ENCODE peak calls at places on chromosomes 6 and 20, in seven cellular contexts. A is lower lobe of right lung, D is IMR-90, J is sigmoid colon, M is endothelial cell of umbilical vein, P is cardiac fibroblast, K is AG04450. I is an unnamed sample.

GRCh38 chr6:85404497-85405174 is 45.2 kb upstream of the NT5E start:
- DNase-seq in A (no peak), D (peak), J (no peak), M (peak), P (peak), K (peak), I (peak)

GRCh38 chr20:53346266-53346665 is 247.4 kb downstream of the ZNF217 start:
- DNase-seq in A (no peak), D (no peak), J (no peak), M (no peak), P (no peak), K (no peak), I (no peak)

GRCh38 chr6:45426251-45426650 is 48.5 kb upstream of the SUPT3H start:
- DNase-seq in A (no peak), D (no peak), J (no peak), M (no peak), P (no peak), K (no peak), I (no peak)

GRCh38 chr6:14763616-14764015 is 482.3 kb upstream of the JARID2 start:
- DNase-seq in A (no peak), D (no peak), J (no peak), M (no peak), P (no peak), K (no peak), I (no peak)

GRCh38 chr20:35271904-35272303 is 6.0 kb downstream of the MMP24OS start:
- DNase-seq in A (no peak), D (peak), J (no peak), M (no peak), P (peak), K (no peak), I (peak)

GRCh38 chr6:40788661-40789111 is 201.5 kb upstream of the LRFN2 start:
- DNase-seq in A (no peak), D (no peak), J (no peak), M (peak), P (peak), K (no peak), I (no peak)

GRCh38 chr6:5094327-5094726 is 9.2 kb downstream of the PPP1R3G start:
- DNase-seq in A (no peak), D (peak), J (no peak), M (no peak), P (peak), K (peak), I (peak)

GRCh38 chr6:135411339-135411738 is 86.2 kb downstream of the AHI1 start:
- DNase-seq in A (no peak), D (no peak), J (no peak), M (no peak), P (peak), K (no peak), I (peak)

GRCh38 chr20:38426006-38426405 is 9.1 kb downstream of the SNHG17 start:
- DNase-seq in A (no peak), D (peak), J (no peak), M (no peak), P (peak), K (peak), I (peak)

GRCh38 chr6:4381379-4381778 is 246.0 kb upstream of the ECI2 start:
- DNase-seq in A (no peak), D (peak), J (no peak), M (peak), P (peak), K (no peak), I (peak)

GRCh38 chr6:154989457-154989856 is 5.7 kb upstream of the TIAM2 start:
- DNase-seq in A (no peak), D (no peak), J (no peak), M (no peak), P (peak), K (no peak), I (no peak)

GRCh38 chr6:52403627-52404026 is 16.5 kb upstream of the EFHC1 start:
- DNase-seq in A (no peak), D (no peak), J (no peak), M (no peak), P (peak), K (no peak), I (no peak)
- TF ChIP-seq CTCF in A (no peak), D (no peak), J (no peak), M (no peak), P (no peak), K (no peak), I (no peak)

DNA sequence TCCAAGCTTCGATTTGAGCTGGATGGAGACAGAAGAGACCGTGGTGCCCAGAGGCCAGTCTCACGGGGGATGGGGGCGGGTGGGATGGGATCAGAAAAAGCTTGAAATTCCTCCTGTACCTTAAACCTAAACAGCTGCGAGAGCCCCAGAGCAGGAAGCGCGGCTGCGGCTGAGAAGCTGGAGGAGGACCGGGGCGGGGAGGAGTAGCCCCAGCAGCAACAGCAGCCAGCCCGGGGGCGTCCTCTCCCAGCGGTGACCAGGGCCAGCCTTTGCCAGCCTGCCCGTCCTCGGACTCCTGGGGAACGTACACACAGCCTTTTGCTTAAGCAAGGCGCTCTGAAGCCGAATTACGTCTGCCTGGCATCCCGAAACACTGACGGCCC is 17.4 kb upstream of the PRDM13 start:
- DNase-seq in A (no peak), D (no peak), J (peak), M (no peak), P (no peak), K (no peak), I (no peak)
- H3K4me3 ChIP-seq in A (peak), D (peak), J (no peak), M (peak), P (peak), K (peak), I (peak)

GRCh38 chr6:1336246-1336843 is 24.4 kb downstream of the FOXQ1 start:
- DNase-seq in A (no peak), D (no peak), J (no peak), M (no peak), P (no peak), K (no peak), I (peak)
- TF ChIP-seq CTCF in A (peak), D (peak), J (peak), M (no peak), P (no peak), K (peak), I (peak)

GRCh38 chr6:53171605-53172467 is 23.2 kb upstream of the GCM1 start:
- DNase-seq in A (peak), D (peak), J (peak), M (peak), P (peak), K (peak), I (peak)
- H3K4me3 ChIP-seq in A (no peak), D (no peak), J (no peak), M (no peak), P (no peak), K (no peak), I (no peak)

DNA sequence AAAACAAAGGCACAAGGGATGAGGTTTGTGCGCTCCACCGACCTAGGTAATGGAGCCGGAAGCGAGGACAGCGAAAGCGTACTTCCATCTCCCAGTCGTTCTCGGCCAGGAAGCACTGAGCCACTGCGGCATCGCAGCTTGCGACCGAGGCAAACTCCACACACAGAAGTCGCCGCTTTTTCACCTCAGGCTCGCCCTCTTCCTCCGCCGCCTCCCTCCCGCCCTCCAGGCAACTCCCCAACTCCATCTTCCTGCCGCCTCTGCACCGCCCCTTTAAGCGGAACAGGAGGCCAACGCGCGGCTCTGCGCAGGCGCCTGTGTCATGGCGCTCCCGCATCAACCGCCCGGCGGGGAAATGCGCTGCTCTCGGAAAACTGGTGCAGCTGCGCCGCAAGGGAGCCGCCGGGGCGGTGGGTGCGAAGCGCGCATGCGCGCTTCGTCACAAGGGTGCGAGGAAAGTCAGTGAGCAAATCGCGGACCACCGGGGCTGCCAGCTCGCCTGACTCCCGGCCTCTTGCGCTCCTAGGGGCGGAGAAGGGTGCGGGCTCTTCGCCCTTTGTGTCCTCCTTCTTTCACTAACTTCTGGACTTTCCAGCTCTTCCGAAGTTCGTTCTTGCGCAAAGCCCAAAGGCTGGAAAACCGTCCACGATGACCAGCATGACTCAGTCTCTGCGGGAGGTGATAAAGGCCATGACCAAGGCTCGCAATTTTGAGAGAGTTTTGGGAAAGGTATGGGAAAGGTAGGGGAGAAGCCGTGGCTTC is at the start of the genes ACOT13 and TDP2:
- DNase-seq in A (peak), D (peak), J (peak), M (peak), P (peak), K (peak), I (peak)
- TF ChIP-seq CTCF in A (peak), D (peak), J (peak), M (peak), P (peak), K (peak), I (peak)

GRCh38 chr6:121520337-121521163 is 85.1 kb downstream of the GJA1 start:
- DNase-seq in A (no peak), D (peak), J (no peak), M (peak), P (peak), K (peak), I (peak)

GRCh38 chr6:121522265-121522664 is 86.8 kb downstream of the GJA1 start:
- DNase-seq in A (no peak), D (peak), J (no peak), M (peak), P (peak), K (peak), I (peak)

GRCh38 chr6:121523628-121524027 is 88.2 kb downstream of the GJA1 start:
- DNase-seq in A (no peak), D (peak), J (no peak), M (peak), P (peak), K (no peak), I (peak)

GRCh38 chr6:121521164-121521555 is 85.7 kb downstream of the GJA1 start:
- DNase-seq in A (no peak), D (peak), J (no peak), M (no peak), P (no peak), K (no peak), I (no peak)

DNA sequence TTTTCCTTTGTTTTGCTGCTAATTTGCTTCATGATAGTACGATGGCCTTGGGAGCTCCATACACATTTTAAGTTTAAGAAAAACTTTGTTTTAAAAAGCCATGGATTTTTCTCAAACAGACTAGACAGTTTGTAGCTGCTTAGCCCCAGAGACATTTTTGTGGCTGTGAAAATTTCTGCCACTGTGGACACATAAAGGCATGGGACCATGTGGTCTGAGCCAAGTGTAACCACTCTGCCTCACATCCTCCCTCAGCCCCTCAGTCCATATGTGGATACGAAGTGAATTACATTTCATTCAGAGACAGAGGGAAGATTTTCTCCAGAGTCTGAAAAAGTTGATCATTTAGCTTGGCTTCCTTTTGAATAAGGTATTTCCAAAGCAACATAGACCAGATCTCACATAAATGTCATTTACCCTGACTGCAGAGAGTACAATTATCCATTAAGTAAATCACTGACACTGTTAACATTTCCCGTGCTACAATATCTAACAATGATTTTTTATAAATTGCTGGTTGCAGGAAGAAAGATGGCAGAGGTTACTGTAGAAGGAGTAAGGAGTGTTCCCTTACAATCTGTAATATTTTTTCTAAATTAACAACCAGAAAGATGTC is 87.4 kb downstream of the GJA1 start:
- DNase-seq in A (no peak), D (peak), J (no peak), M (no peak), P (no peak), K (no peak), I (peak)
- H3K4me3 ChIP-seq in A (no peak), D (peak), J (no peak), M (peak), P (no peak), K (no peak), I (no peak)

GRCh38 chr20:39850821-39851330 is 838.2 kb downstream of the MAFB start:
- DNase-seq in A (no peak), D (no peak), J (no peak), M (no peak), P (no peak), K (no peak), I (no peak)

GRCh38 chr20:39850236-39850635 is 838.8 kb downstream of the MAFB start:
- DNase-seq in A (no peak), D (no peak), J (no peak), M (no peak), P (no peak), K (no peak), I (peak)

GRCh38 chr20:39851459-39851858 is 837.6 kb downstream of the MAFB start:
- DNase-seq in A (no peak), D (peak), J (no peak), M (no peak), P (no peak), K (peak), I (no peak)

GRCh38 chr20:39849171-39849570 is 839.9 kb downstream of the MAFB start:
- DNase-seq in A (no peak), D (no peak), J (no peak), M (no peak), P (no peak), K (no peak), I (no peak)

DNA sequence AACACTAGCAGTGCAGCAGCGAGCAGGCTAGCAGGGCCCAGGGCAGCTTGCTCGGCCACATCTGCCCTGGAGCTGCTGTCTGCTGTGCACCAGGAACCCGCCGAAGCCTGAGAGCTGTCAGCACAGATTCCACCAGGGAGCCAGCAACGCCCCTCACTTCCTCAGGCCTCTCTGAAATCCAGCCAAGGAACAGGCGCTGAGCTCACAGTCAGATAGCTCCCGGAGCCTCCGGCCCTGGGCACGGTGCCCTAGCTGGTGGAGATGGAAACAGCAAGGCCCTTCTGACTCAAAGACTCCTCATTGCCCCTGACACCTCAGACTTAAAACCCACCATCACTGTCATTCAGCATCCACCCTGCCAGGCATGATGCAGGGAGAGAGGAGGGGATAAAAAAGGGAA is 839.4 kb downstream of the MAFB start:
- DNase-seq in A (peak), D (peak), J (peak), M (peak), P (peak), K (peak), I (peak)
- TF ChIP-seq CTCF in A (no peak), D (no peak), J (no peak), M (no peak), P (no peak), K (no peak), I (peak)

GRCh38 chr20:3995067-3995748 is 20.1 kb downstream of the RNF24 start:
- DNase-seq in A (no peak), D (peak), J (no peak), M (no peak), P (peak), K (no peak), I (peak)
- H3K4me3 ChIP-seq in A (no peak), D (no peak), J (no peak), M (no peak), P (no peak), K (no peak), I (no peak)

GRCh38 chr6:35624341-35625070 is 64.2 kb downstream of the FKBP5 start:
- DNase-seq in A (no peak), D (peak), J (no peak), M (peak), P (peak), K (no peak), I (peak)
- TF ChIP-seq CTCF in A (peak), D (peak), J (no peak), M (peak), P (peak), K (peak), I (peak)

DNA sequence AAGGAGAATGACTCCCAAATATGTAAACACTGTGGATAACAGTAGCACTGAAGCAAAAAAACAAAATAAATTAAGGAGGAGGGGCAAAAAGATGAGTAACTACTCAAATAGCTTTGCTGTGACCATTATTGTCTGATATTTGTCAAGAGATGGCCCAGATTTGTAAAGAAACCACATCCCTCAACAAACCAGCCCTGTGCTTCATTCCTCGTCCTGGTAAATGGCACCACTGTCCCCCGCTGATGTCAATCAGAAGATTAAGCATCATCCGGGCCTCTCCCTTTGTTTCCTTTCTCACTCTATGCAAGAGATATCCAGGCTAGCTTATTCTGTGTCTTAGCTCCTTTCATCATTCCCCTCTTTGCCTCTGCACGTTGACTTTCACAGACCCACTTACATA is 259.0 kb downstream of the SYNE1 start:
- DNase-seq in A (no peak), D (peak), J (no peak), M (no peak), P (no peak), K (no peak), I (peak)
- H3K4me3 ChIP-seq in A (peak), D (peak), J (no peak), M (no peak), P (no peak), K (peak), I (no peak)